ENCODE peak calls at places on chromosomes 12 and 14, in five cellular contexts. One of them, this sample, is unnamed.

GRCh38 chr12:4121506-4122020 is 152.0 kb upstream of the CCND2 start:
- DNase-seq in T-helper 2 cell: no peak
- DNase-seq in activated naive CD4-positive, alpha-beta T cell: no peak
- DNase-seq in cardiac muscle cell: no peak
- DNase-seq in CD4-positive, CD25-positive, alpha-beta regulatory T cell: no peak
- DNase-seq in this sample: peak; percentile 86

GRCh38 chr12:3042394-3042793 is 34.8 kb upstream of the TSPAN9 start:
- DNase-seq in T-helper 2 cell: no peak
- DNase-seq in activated naive CD4-positive, alpha-beta T cell: no peak
- DNase-seq in cardiac muscle cell: no peak
- DNase-seq in CD4-positive, CD25-positive, alpha-beta regulatory T cell: no peak
- DNase-seq in this sample: no peak

GRCh38 chr14:81345781-81346180 is 54.3 kb downstream of the STON2 start:
- DNase-seq in T-helper 2 cell: no peak
- DNase-seq in activated naive CD4-positive, alpha-beta T cell: no peak
- DNase-seq in cardiac muscle cell: no peak
- DNase-seq in CD4-positive, CD25-positive, alpha-beta regulatory T cell: no peak
- DNase-seq in this sample: peak; percentile 55

GRCh38 chr14:32075636-32076277 is 1.3 kb upstream of the ARHGAP5 start:
- DNase-seq in T-helper 2 cell: no peak
- DNase-seq in activated naive CD4-positive, alpha-beta T cell: peak; percentile 11
- DNase-seq in cardiac muscle cell: peak; percentile 39
- DNase-seq in CD4-positive, CD25-positive, alpha-beta regulatory T cell: no peak
- DNase-seq in this sample: peak; percentile 95

GRCh38 chr14:90593254-90594040 is 196.6 kb downstream of the CALM1 start:
- DNase-seq in T-helper 2 cell: no peak
- DNase-seq in activated naive CD4-positive, alpha-beta T cell: no peak
- DNase-seq in cardiac muscle cell: no peak
- DNase-seq in CD4-positive, CD25-positive, alpha-beta regulatory T cell: no peak
- DNase-seq in this sample: no peak

GRCh38 chr12:15854916-15855315 is 27.3 kb upstream of the STRAP start:
- DNase-seq in T-helper 2 cell: no peak
- DNase-seq in activated naive CD4-positive, alpha-beta T cell: no peak
- DNase-seq in cardiac muscle cell: no peak
- DNase-seq in CD4-positive, CD25-positive, alpha-beta regulatory T cell: no peak
- DNase-seq in this sample: no peak

GRCh38 chr12:98154850-98155249 is 360.5 kb upstream of the TMPO start:
- DNase-seq in T-helper 2 cell: no peak
- DNase-seq in activated naive CD4-positive, alpha-beta T cell: no peak
- DNase-seq in cardiac muscle cell: peak; percentile 38
- DNase-seq in CD4-positive, CD25-positive, alpha-beta regulatory T cell: no peak
- DNase-seq in this sample: peak; percentile 53

GRCh38 chr12:89180496-89180895 is 171.8 kb downstream of the DUSP6 start:
- DNase-seq in T-helper 2 cell: no peak
- DNase-seq in activated naive CD4-positive, alpha-beta T cell: no peak
- DNase-seq in cardiac muscle cell: no peak
- DNase-seq in CD4-positive, CD25-positive, alpha-beta regulatory T cell: peak; percentile 39
- DNase-seq in this sample: no peak

GRCh38 chr12:1313906-1314305 is 280.5 kb downstream of the FBXL14 start:
- DNase-seq in T-helper 2 cell: no peak
- DNase-seq in activated naive CD4-positive, alpha-beta T cell: no peak
- DNase-seq in cardiac muscle cell: no peak
- DNase-seq in CD4-positive, CD25-positive, alpha-beta regulatory T cell: peak; percentile 9
- DNase-seq in this sample: no peak

GRCh38 chr14:32727827-32728226 is 210.9 kb upstream of the NPAS3 start:
- DNase-seq in T-helper 2 cell: no peak
- DNase-seq in activated naive CD4-positive, alpha-beta T cell: no peak
- DNase-seq in cardiac muscle cell: no peak
- DNase-seq in CD4-positive, CD25-positive, alpha-beta regulatory T cell: no peak
- DNase-seq in this sample: no peak

GRCh38 chr12:51171884-51172514 is 936 bp downstream of the TFCP2 start:
- DNase-seq in T-helper 2 cell: no peak
- DNase-seq in activated naive CD4-positive, alpha-beta T cell: no peak
- DNase-seq in cardiac muscle cell: peak; percentile 40
- DNase-seq in CD4-positive, CD25-positive, alpha-beta regulatory T cell: peak; percentile 38
- DNase-seq in this sample: no peak

GRCh38 chr14:67620217-67620789 is 583 bp downstream of the ARG2 start:
- DNase-seq in T-helper 2 cell: no peak
- DNase-seq in activated naive CD4-positive, alpha-beta T cell: no peak
- DNase-seq in cardiac muscle cell: peak; percentile 63
- DNase-seq in CD4-positive, CD25-positive, alpha-beta regulatory T cell: no peak
- DNase-seq in this sample: no peak

GRCh38 chr14:69153848-69154208 is 909 bp upstream of the DCAF5 start:
- DNase-seq in T-helper 2 cell: no peak
- DNase-seq in activated naive CD4-positive, alpha-beta T cell: no peak
- DNase-seq in cardiac muscle cell: peak; percentile 45
- DNase-seq in CD4-positive, CD25-positive, alpha-beta regulatory T cell: no peak
- DNase-seq in this sample: no peak

GRCh38 chr12:50505945-50506344 is 1.2 kb downstream of the DIP2B start:
- DNase-seq in T-helper 2 cell: no peak
- DNase-seq in activated naive CD4-positive, alpha-beta T cell: no peak
- DNase-seq in cardiac muscle cell: no peak
- DNase-seq in CD4-positive, CD25-positive, alpha-beta regulatory T cell: peak; percentile 48
- DNase-seq in this sample: no peak

GRCh38 chr12:3122841-3123678 is 45.9 kb downstream of the TSPAN9 start:
- DNase-seq in T-helper 2 cell: no peak
- DNase-seq in activated naive CD4-positive, alpha-beta T cell: no peak
- DNase-seq in cardiac muscle cell: no peak
- DNase-seq in CD4-positive, CD25-positive, alpha-beta regulatory T cell: no peak
- DNase-seq in this sample: no peak

GRCh38 chr14:58824106-58824505 is 186.3 kb downstream of the DACT1 start:
- DNase-seq in T-helper 2 cell: no peak
- DNase-seq in activated naive CD4-positive, alpha-beta T cell: no peak
- DNase-seq in cardiac muscle cell: no peak
- DNase-seq in CD4-positive, CD25-positive, alpha-beta regulatory T cell: no peak
- DNase-seq in this sample: no peak